ENCODE peak calls at places on chromosome 7, in ten cellular contexts. X is nucleus accumbens; U is astrocyte of the spinal cord; I is activated CD8-positive, alpha-beta memory T cell treated with anti-CD3 and anti-CD28 coated beads for 48 hours; V is CD8-positive, alpha-beta T cell; C is H1; Y is GM13977; P is cardiac muscle cell; H is heart left ventricle; M is kidney epithelial cell. D is an unnamed sample.

GRCh38 chr7:1532456-1533254 is 2.2 kb downstream of the MAFK start:
- DNase-seq in X (peak), C (no peak), U (peak), V (no peak), M (peak), P (peak), I (no peak), H (peak), Y (no peak), D (no peak)

GRCh38 chr7:105304040-105304895 is 84.5 kb downstream of the SRPK2 start:
- DNase-seq in M (peak), H (no peak), I (no peak), X (peak), P (peak), U (peak), C (no peak), V (no peak), Y (no peak), D (no peak)

GRCh38 chr7:87918740-87919139 is 15.3 kb upstream of the ADAM22 start:
- DNase-seq in X (no peak), V (no peak), M (no peak), U (no peak), C (no peak), I (no peak), Y (no peak), H (no peak), P (no peak), D (no peak)

GRCh38 chr7:46969303-46970130 is 612.4 kb downstream of the TNS3 start:
- DNase-seq in I (no peak), H (no peak), C (no peak), M (peak), Y (no peak), X (no peak), P (peak), V (no peak), U (peak), D (no peak)

GRCh38 chr7:2403718-2404648 is 572 bp downstream of the CHST12 start:
- DNase-seq in U (peak), H (peak), X (peak), Y (no peak), M (no peak), P (peak), V (no peak), C (no peak), I (no peak), D (no peak)

GRCh38 chr7:43076189-43076605 is 36.2 kb upstream of the HECW1 start:
- DNase-seq in V (no peak), U (no peak), I (no peak), M (no peak), X (no peak), P (no peak), Y (no peak), C (no peak), H (no peak), D (no peak)

GRCh38 chr7:1973321-1974251 is 259.2 kb downstream of the MAD1L1 start:
- DNase-seq in V (no peak), X (no peak), Y (no peak), I (no peak), H (no peak), P (no peak), U (no peak), C (no peak), M (no peak), D (no peak)

GRCh38 chr7:93146036-93146435 is 2.1 kb downstream of the SAMD9L start:
- DNase-seq in X (no peak), P (no peak), I (no peak), C (no peak), V (no peak), U (no peak), Y (no peak), H (no peak), M (no peak), D (no peak)

GRCh38 chr7:8058322-8058721 is 89.7 kb downstream of the GLCCI1 start:
- DNase-seq in Y (no peak), M (no peak), U (no peak), I (no peak), C (no peak), V (no peak), H (no peak), X (no peak), P (no peak), D (no peak)

GRCh38 chr7:19317461-19317860 is 172.2 kb upstream of the FERD3L start:
- DNase-seq in M (no peak), V (no peak), H (no peak), P (peak), I (no peak), X (no peak), C (no peak), Y (no peak), U (no peak), D (no peak)

GRCh38 chr7:142808461-142808801 is 37.7 kb downstream of the PRSS2 start:
- DNase-seq in X (no peak), U (peak), C (no peak), P (no peak), V (no peak), Y (no peak), I (no peak), H (no peak), M (no peak), D (no peak)